ENCODE peak calls at places on chromosomes 3 and 15, in eight cellular contexts. One of them, this sample, is unnamed.

GRCh38 chr15:82305621-82306048 is 43.0 kb downstream of the SAXO2 start:
- DNase-seq in esophagus squamous epithelium: no peak
- DNase-seq in heart left ventricle: no peak
- DNase-seq in body of pancreas: no peak
- DNase-seq in spleen: no peak
- DNase-seq in tibial nerve: no peak
- DNase-seq in NB4: no peak
- DNase-seq in transverse colon: no peak
- DNase-seq in this sample: no peak

GRCh38 chr15:76340198-76340801 is 3.7 kb downstream of the ISL2 start:
- DNase-seq in NB4: no peak
- DNase-seq in heart left ventricle: no peak
- DNase-seq in body of pancreas: no peak
- DNase-seq in esophagus squamous epithelium: no peak
- DNase-seq in transverse colon: peak; percentile 28
- DNase-seq in tibial nerve: no peak
- DNase-seq in spleen: peak; percentile 83
- DNase-seq in this sample: peak; percentile 54

GRCh38 chr3:157810924-157811718 is 295.1 kb downstream of the SHOX2 start:
- DNase-seq in spleen: no peak
- DNase-seq in heart left ventricle: no peak
- DNase-seq in esophagus squamous epithelium: no peak
- DNase-seq in transverse colon: no peak
- DNase-seq in NB4: no peak
- DNase-seq in body of pancreas: no peak
- DNase-seq in tibial nerve: no peak
- DNase-seq in this sample: no peak

GRCh38 chr3:25043181-25043580 is 384.9 kb upstream of the RARB start:
- DNase-seq in heart left ventricle: no peak
- DNase-seq in NB4: no peak
- DNase-seq in tibial nerve: no peak
- DNase-seq in spleen: no peak
- DNase-seq in esophagus squamous epithelium: no peak
- DNase-seq in transverse colon: no peak
- DNase-seq in body of pancreas: no peak
- DNase-seq in this sample: no peak

GRCh38 chr3:71203727-71204488 is 379.6 kb downstream of the FOXP1 start:
- DNase-seq in transverse colon: no peak
- DNase-seq in spleen: no peak
- DNase-seq in esophagus squamous epithelium: no peak
- DNase-seq in heart left ventricle: no peak
- DNase-seq in tibial nerve: no peak
- DNase-seq in body of pancreas: no peak
- DNase-seq in NB4: no peak
- DNase-seq in this sample: no peak

GRCh38 chr15:39200586-39200985 is 380.3 kb upstream of the THBS1 start:
- DNase-seq in transverse colon: no peak
- DNase-seq in spleen: no peak
- DNase-seq in body of pancreas: no peak
- DNase-seq in heart left ventricle: no peak
- DNase-seq in esophagus squamous epithelium: no peak
- DNase-seq in tibial nerve: no peak
- DNase-seq in NB4: no peak
- DNase-seq in this sample: no peak

GRCh38 chr3:155835341-155836071 is 18.7 kb downstream of the SLC33A1 start:
- DNase-seq in transverse colon: no peak
- DNase-seq in tibial nerve: no peak
- DNase-seq in NB4: no peak
- DNase-seq in heart left ventricle: no peak
- DNase-seq in spleen: no peak
- DNase-seq in esophagus squamous epithelium: no peak
- DNase-seq in body of pancreas: peak; percentile 84
- DNase-seq in this sample: no peak

GRCh38 chr3:172396400-172396799 is 51.9 kb downstream of the GHSR start:
- DNase-seq in tibial nerve: no peak
- DNase-seq in transverse colon: no peak
- DNase-seq in NB4: no peak
- DNase-seq in spleen: no peak
- DNase-seq in body of pancreas: no peak
- DNase-seq in heart left ventricle: no peak
- DNase-seq in esophagus squamous epithelium: no peak
- DNase-seq in this sample: no peak

GRCh38 chr15:92586383-92586910 is 69.1 kb downstream of the FAM174B start:
- DNase-seq in tibial nerve: no peak
- DNase-seq in NB4: no peak
- DNase-seq in transverse colon: no peak
- DNase-seq in heart left ventricle: no peak
- DNase-seq in spleen: no peak
- DNase-seq in esophagus squamous epithelium: no peak
- DNase-seq in body of pancreas: no peak
- DNase-seq in this sample: no peak

GRCh38 chr3:142282503-142282902 is 57.1 kb upstream of the GK5 start:
- DNase-seq in tibial nerve: no peak
- DNase-seq in transverse colon: no peak
- DNase-seq in esophagus squamous epithelium: no peak
- DNase-seq in body of pancreas: no peak
- DNase-seq in NB4: no peak
- DNase-seq in spleen: no peak
- DNase-seq in heart left ventricle: no peak
- DNase-seq in this sample: no peak

DNA sequence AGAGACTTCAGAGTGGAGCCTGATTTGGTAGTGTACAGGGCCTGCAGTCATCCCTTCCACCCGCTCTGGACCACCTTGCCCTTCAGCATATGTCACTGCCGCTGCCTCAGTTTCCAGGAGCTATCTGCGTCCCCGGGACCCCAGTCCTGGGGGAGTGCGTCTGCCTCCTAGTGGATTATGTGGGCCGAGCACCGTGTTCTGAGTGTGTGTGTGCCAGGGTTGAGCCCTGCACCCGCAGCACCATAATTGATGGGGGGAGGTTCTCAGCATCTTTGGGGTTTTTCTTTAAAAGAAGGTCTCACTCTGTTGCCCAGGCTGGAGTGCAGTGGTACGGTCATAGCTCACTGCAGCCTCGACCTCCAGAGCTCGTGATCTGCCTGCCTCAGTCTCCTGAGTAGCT is 33.6 kb downstream of the CD276 start:
- DNase-seq in transverse colon: no peak
- DNase-seq in esophagus squamous epithelium: no peak
- DNase-seq in spleen: no peak
- DNase-seq in tibial nerve: no peak
- DNase-seq in NB4: no peak
- DNase-seq in body of pancreas: no peak
- DNase-seq in heart left ventricle: no peak
- DNase-seq in this sample: no peak
- TF ChIP-seq CTCF in transverse colon: no peak
- TF ChIP-seq CTCF in esophagus squamous epithelium: no peak
- TF ChIP-seq CTCF in spleen: no peak
- TF ChIP-seq CTCF in tibial nerve: no peak
- TF ChIP-seq CTCF in NB4: peak; percentile 27
- TF ChIP-seq CTCF in body of pancreas: no peak
- TF ChIP-seq CTCF in heart left ventricle: no peak
- TF ChIP-seq CTCF in this sample: no peak

GRCh38 chr3:49939858-49940666 is at the start of gene RBM6:
- DNase-seq in tibial nerve: peak; percentile 96
- DNase-seq in heart left ventricle: peak; percentile 98
- DNase-seq in body of pancreas: peak; percentile 97
- DNase-seq in esophagus squamous epithelium: peak; percentile 93
- DNase-seq in spleen: peak; percentile 100
- DNase-seq in NB4: peak; percentile 99
- DNase-seq in transverse colon: peak; percentile 98
- DNase-seq in this sample: peak; percentile 98
- TF ChIP-seq POLR2A in tibial nerve: peak; percentile 87
- TF ChIP-seq POLR2A in heart left ventricle: peak; percentile 83
- TF ChIP-seq POLR2A in body of pancreas: peak; percentile 84
- TF ChIP-seq POLR2A in esophagus squamous epithelium: peak; percentile 88
- TF ChIP-seq POLR2A in spleen: peak; percentile 72
- TF ChIP-seq POLR2A in NB4: peak; percentile 88
- TF ChIP-seq POLR2A in transverse colon: peak; percentile 93
- TF ChIP-seq POLR2A in this sample: peak; percentile 93

GRCh38 chr3:180594631-180595348 is 7.2 kb upstream of the TTC14 start:
- DNase-seq in tibial nerve: no peak
- DNase-seq in spleen: no peak
- DNase-seq in transverse colon: no peak
- DNase-seq in body of pancreas: no peak
- DNase-seq in esophagus squamous epithelium: no peak
- DNase-seq in heart left ventricle: no peak
- DNase-seq in NB4: peak; percentile 39
- DNase-seq in this sample: no peak
- TF ChIP-seq CTCF in tibial nerve: peak; percentile 46
- TF ChIP-seq CTCF in spleen: no peak
- TF ChIP-seq CTCF in transverse colon: peak; percentile 8
- TF ChIP-seq CTCF in body of pancreas: peak; percentile 35
- TF ChIP-seq CTCF in esophagus squamous epithelium: peak; percentile 33
- TF ChIP-seq CTCF in heart left ventricle: no peak
- TF ChIP-seq CTCF in NB4: no peak
- TF ChIP-seq CTCF in this sample: no peak

GRCh38 chr15:55884223-55884622 is 109.2 kb downstream of the NEDD4 start:
- DNase-seq in tibial nerve: no peak
- DNase-seq in body of pancreas: no peak
- DNase-seq in NB4: no peak
- DNase-seq in transverse colon: no peak
- DNase-seq in esophagus squamous epithelium: no peak
- DNase-seq in spleen: no peak
- DNase-seq in heart left ventricle: no peak
- DNase-seq in this sample: no peak

GRCh38 chr15:55873024-55873745 is 120.2 kb downstream of the NEDD4 start:
- DNase-seq in NB4: no peak
- DNase-seq in heart left ventricle: no peak
- DNase-seq in body of pancreas: no peak
- DNase-seq in transverse colon: no peak
- DNase-seq in spleen: no peak
- DNase-seq in tibial nerve: no peak
- DNase-seq in esophagus squamous epithelium: no peak
- DNase-seq in this sample: no peak

GRCh38 chr15:55879181-55879580 is 114.2 kb downstream of the NEDD4 start:
- DNase-seq in tibial nerve: no peak
- DNase-seq in transverse colon: no peak
- DNase-seq in heart left ventricle: no peak
- DNase-seq in spleen: no peak
- DNase-seq in NB4: no peak
- DNase-seq in body of pancreas: no peak
- DNase-seq in esophagus squamous epithelium: no peak
- DNase-seq in this sample: no peak
- TF ChIP-seq POLR2A in tibial nerve: no peak
- TF ChIP-seq POLR2A in transverse colon: no peak
- TF ChIP-seq POLR2A in heart left ventricle: no peak
- TF ChIP-seq POLR2A in spleen: no peak
- TF ChIP-seq POLR2A in NB4: no peak
- TF ChIP-seq POLR2A in body of pancreas: no peak
- TF ChIP-seq POLR2A in esophagus squamous epithelium: no peak
- TF ChIP-seq POLR2A in this sample: no peak

DNA sequence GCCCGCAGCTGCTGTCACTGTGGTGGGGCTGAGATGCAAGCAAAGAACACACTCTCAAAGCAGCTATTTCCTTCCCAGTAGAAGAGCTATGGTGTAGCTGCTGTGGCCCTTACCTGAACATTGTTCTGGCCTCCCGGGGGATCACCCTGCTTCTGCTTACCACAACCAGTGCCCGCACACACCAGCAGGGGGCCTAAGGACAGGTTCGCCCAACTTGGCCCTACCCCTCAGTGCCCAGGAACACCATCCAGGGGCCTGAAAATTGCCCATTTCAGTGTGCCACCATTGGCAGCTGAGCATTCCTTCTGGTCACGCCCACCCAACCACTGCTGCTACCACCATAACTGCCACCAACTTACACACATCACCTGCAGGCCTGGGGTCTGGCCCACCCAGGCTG is 113.0 kb downstream of the TP63 start:
- DNase-seq in tibial nerve: no peak
- DNase-seq in body of pancreas: no peak
- DNase-seq in transverse colon: no peak
- DNase-seq in heart left ventricle: no peak
- DNase-seq in NB4: no peak
- DNase-seq in esophagus squamous epithelium: no peak
- DNase-seq in spleen: no peak
- DNase-seq in this sample: no peak
- TF ChIP-seq CTCF in tibial nerve: no peak
- TF ChIP-seq CTCF in body of pancreas: no peak
- TF ChIP-seq CTCF in transverse colon: no peak
- TF ChIP-seq CTCF in heart left ventricle: no peak
- TF ChIP-seq CTCF in NB4: no peak
- TF ChIP-seq CTCF in esophagus squamous epithelium: no peak
- TF ChIP-seq CTCF in spleen: no peak
- TF ChIP-seq CTCF in this sample: no peak

This sample was measured in Peyer's patch.